ENCODE peak calls at places on chromosomes 12 and 14, in six cellular contexts. J is CD8-positive, alpha-beta T cell; T is OCI-LY7; Y is aorta; O is ovary; A is small intestine. V is an unnamed sample.
A peak's percentile ranks its signal among the peaks of the same experiment; 100 is the strongest.

GRCh38 chr14:51248041-51248987 is 8.3 kb downstream of the TMX1 start:
- DNase-seq in Y (no peak), T (peak; percentile 37), A (peak; percentile 5), O (no peak), J (no peak), V (no peak)

GRCh38 chr12:98456583-98457573 is 58.5 kb upstream of the TMPO start:
- DNase-seq in T (no peak), O (peak; percentile 52), Y (peak; percentile 75), J (peak; percentile 48), A (peak; percentile 19), V (peak; percentile 76)

GRCh38 chr12:55707841-55708694 is at the start of gene ITGA7:
- DNase-seq in Y (peak; percentile 90), T (peak; percentile 19), O (peak; percentile 71), A (peak; percentile 50), J (peak; percentile 70), V (peak; percentile 92)

GRCh38 chr12:8709124-8709830 is 11.5 kb downstream of the RIMKLB start:
- DNase-seq in O (peak; percentile 31), Y (no peak), J (no peak), A (peak; percentile 84), T (no peak), V (no peak)

GRCh38 chr14:35374273-35374681 is 30.3 kb downstream of the NFKBIA start:
- DNase-seq in O (peak; percentile 30), T (no peak), J (no peak), A (peak; percentile 51), Y (peak; percentile 65), V (no peak)

GRCh38 chr12:130661501-130662255 is 54.4 kb downstream of the RIMBP2 start:
- DNase-seq in Y (no peak), J (no peak), T (no peak), A (no peak), O (no peak), V (no peak)

GRCh38 chr12:81395431-81395830 is 317.6 kb downstream of the ACSS3 start:
- DNase-seq in Y (no peak), O (no peak), T (no peak), A (no peak), J (no peak), V (no peak)

GRCh38 chr12:8832500-8832899 is 10.1 kb downstream of the A2ML1 start:
- DNase-seq in A (no peak), J (no peak), Y (no peak), T (no peak), O (no peak), V (no peak)

GRCh38 chr12:43917896-43918295 is 82.0 kb downstream of the TMEM117 start:
- DNase-seq in T (no peak), O (no peak), Y (no peak), J (no peak), A (no peak), V (no peak)

GRCh38 chr12:131533139-131533538 is 177.8 kb upstream of the SFSWAP start:
- DNase-seq in J (no peak), O (no peak), A (no peak), Y (no peak), T (no peak), V (no peak)

GRCh38 chr12:127926004-127926403 is 341.0 kb upstream of the TMEM132C start:
- DNase-seq in O (no peak), T (no peak), Y (peak; percentile 55), A (no peak), J (no peak), V (no peak)

GRCh38 chr14:31229009-31229408 is 21.4 kb upstream of the HECTD1 start:
- DNase-seq in A (no peak), O (no peak), J (no peak), Y (no peak), T (no peak), V (no peak)

GRCh38 chr12:3587402-3588013 is 96.5 kb downstream of the PRMT8 start:
- DNase-seq in A (no peak), O (no peak), Y (no peak), J (no peak), T (no peak), V (no peak)

GRCh38 chr12:62522984-62523383 is 56.4 kb downstream of the MON2 start:
- DNase-seq in O (no peak), Y (no peak), A (peak; percentile 11), J (no peak), T (no peak), V (no peak)

GRCh38 chr12:12835378-12836145 is 22.4 kb downstream of the DDX47 start:
- DNase-seq in J (no peak), O (no peak), T (no peak), A (peak; percentile 87), Y (no peak), V (no peak)

GRCh38 chr14:24310387-24310665 is 386 bp downstream of the LTB4R2 start:
- DNase-seq in A (peak; percentile 75), J (no peak), T (no peak), O (no peak), Y (no peak), V (no peak)

GRCh38 chr12:117680311-117680710 is 288.5 kb downstream of the KSR2 start:
- DNase-seq in Y (no peak), O (no peak), J (no peak), A (no peak), T (no peak), V (no peak)

GRCh38 chr14:68771631-68772030 is 21.2 kb downstream of the ZFP36L1 start:
- DNase-seq in O (no peak), Y (peak; percentile 60), A (no peak), J (no peak), T (no peak), V (no peak)

GRCh38 chr12:26062566-26062965 is 62.3 kb downstream of the BHLHE41 start:
- DNase-seq in J (no peak), A (no peak), T (no peak), Y (no peak), O (no peak), V (no peak)

GRCh38 chr14:97978336-97978735 is 1181.2 kb downstream of the VRK1 start:
- DNase-seq in O (peak; percentile 73), Y (peak; percentile 87), T (no peak), J (peak; percentile 81), A (peak; percentile 80), V (peak; percentile 80)

GRCh38 chr14:103078860-103079587 is 5.0 kb upstream of the LBHD2 start:
- DNase-seq in O (no peak), J (no peak), Y (peak; percentile 42), A (no peak), T (no peak), V (no peak)

GRCh38 chr12:106226884-106227640 is 20.8 kb downstream of the CKAP4 start:
- DNase-seq in T (peak; percentile 70), J (peak; percentile 59), Y (no peak), A (peak; percentile 54), O (no peak), V (no peak)

GRCh38 chr14:52356025-52356424 is 41.9 kb downstream of the PTGER2 start:
- DNase-seq in T (no peak), J (no peak), O (no peak), A (peak; percentile 17), Y (no peak), V (no peak)

GRCh38 chr12:77161944-77162343 is 96.6 kb upstream of the E2F7 start:
- DNase-seq in T (no peak), A (no peak), O (no peak), Y (no peak), J (no peak), V (no peak)

GRCh38 chr12:10563002-10563401 is 50.4 kb downstream of the MAGOHB start:
- DNase-seq in Y (no peak), A (no peak), T (no peak), O (no peak), J (no peak), V (no peak)

GRCh38 chr12:108967869-108968540 is 52.9 kb downstream of the SVOP start:
- DNase-seq in T (peak; percentile 57), J (no peak), O (no peak), A (peak; percentile 16), Y (no peak), V (no peak)

GRCh38 chr14:70709726-70710382 is 68.1 kb downstream of the TTC9 start:
- DNase-seq in O (no peak), Y (no peak), A (no peak), T (no peak), J (no peak), V (no peak)

GRCh38 chr14:95446470-95446869 is 70.0 kb downstream of the SYNE3 start:
- DNase-seq in A (no peak), O (no peak), J (no peak), T (no peak), Y (no peak), V (no peak)

GRCh38 chr14:56248442-56248841 is 130.2 kb downstream of the PELI2 start:
- DNase-seq in O (no peak), A (no peak), J (no peak), T (no peak), Y (no peak), V (no peak)

GRCh38 chr14:89549381-89550102 is 132.5 kb upstream of the FOXN3 start:
- DNase-seq in T (no peak), A (no peak), J (no peak), Y (no peak), O (no peak), V (no peak)

GRCh38 chr14:99234982-99235491 is 37.0 kb downstream of the BCL11B start:
- DNase-seq in Y (no peak), O (peak; percentile 24), T (no peak), J (no peak), A (no peak), V (no peak)

DNA sequence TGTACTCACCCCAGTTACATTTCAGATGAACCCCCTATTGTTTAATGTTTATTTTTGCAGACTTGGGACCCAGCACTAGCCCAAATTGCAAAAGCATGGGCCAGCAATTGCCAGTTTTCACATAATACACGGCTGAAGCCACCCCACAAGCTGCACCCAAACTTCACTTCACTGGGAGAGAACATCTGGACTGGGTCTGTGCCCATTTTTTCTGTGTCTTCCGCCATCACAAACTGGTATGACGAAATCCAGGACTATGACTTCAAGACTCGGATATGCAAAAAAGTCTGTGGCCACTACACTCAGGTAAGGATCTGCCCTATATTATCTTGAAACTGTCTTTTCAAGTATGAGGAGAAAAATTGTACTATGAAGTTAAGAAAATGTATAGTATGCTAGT is 1.2 kb downstream of the GLIPR1 start:
- DNase-seq in A (no peak), J (no peak), Y (no peak), T (peak; percentile 24), O (no peak), V (no peak)
- H3K27ac ChIP-seq in A (peak overlapping the region; percentile 27), J (peak overlapping the region; percentile 69), Y (peak overlapping the region; percentile 97), T (peak overlapping the region; percentile 62), O (no peak overlapping the region), V (peak overlapping the region; percentile 81)

GRCh38 chr12:52285172-52285745 is 6.1 kb downstream of the KRT81 start:
- DNase-seq in Y (no peak), A (no peak), J (no peak), O (no peak), T (no peak), V (peak; percentile 5)
- H3K27ac ChIP-seq in Y (no peak overlapping the region), A (no peak overlapping the region), J (no peak overlapping the region), O (no peak overlapping the region), T (no peak overlapping the region), V (no peak overlapping the region)

DNA sequence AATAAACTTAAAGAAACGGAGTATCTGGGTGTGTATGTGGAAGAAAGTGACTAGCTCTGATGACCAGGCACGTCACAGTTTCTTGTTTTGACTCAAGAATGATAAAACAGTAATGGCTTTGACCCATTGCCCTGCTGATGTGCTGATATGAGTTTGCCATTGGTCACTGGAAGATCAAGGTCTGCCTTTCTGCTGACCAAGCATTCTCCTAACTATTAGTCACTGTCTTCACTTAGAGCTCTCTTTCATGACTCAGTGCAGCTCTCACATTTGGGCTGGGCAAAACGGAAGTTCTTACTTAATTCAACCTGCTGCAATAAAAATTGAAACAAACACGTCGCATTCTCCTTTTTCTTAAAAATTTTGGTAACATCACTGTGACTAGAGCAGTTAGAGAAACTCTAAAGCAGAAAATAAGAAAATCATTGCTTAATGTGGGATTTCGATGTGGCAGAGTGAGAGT is 366.7 kb downstream of the BTG1 start:
- DNase-seq in J (peak; percentile 51), A (peak; percentile 96), Y (no peak), O (no peak), T (no peak), V (no peak)
- H3K27ac ChIP-seq in J (peak overlapping the region; percentile 54), A (peak overlapping the region; percentile 20), Y (no peak overlapping the region), O (peak overlapping the region; percentile 54), T (no peak overlapping the region), V (no peak overlapping the region)

GRCh38 chr14:105445901-105446845 is 26.5 kb downstream of the MTA1 start:
- DNase-seq in Y (no peak), O (no peak), T (no peak), A (no peak), J (no peak), V (no peak)
- H3K27ac ChIP-seq in Y (no peak overlapping the region), O (no peak overlapping the region), T (no peak overlapping the region), A (no peak overlapping the region), J (no peak overlapping the region), V (no peak overlapping the region)